ENCODE peak calls at places on chromosomes 5 and 9, in six cellular contexts. H is fibroblast of pulmonary artery, W is breast epithelium, U is cardiac fibroblast, P is dorsolateral prefrontal cortex, I is Caco-2. B is an unnamed sample.

GRCh38 chr5:73103885-73104284 is 16.5 kb upstream of the TMEM171 start:
- DNase-seq in H (no peak), W (no peak), U (no peak), P (no peak), I (no peak), B (no peak)

GRCh38 chr5:156534906-156535305 is 207.9 kb downstream of the SGCD start:
- DNase-seq in H (no peak), W (no peak), U (no peak), P (no peak), I (no peak), B (no peak)

GRCh38 chr9:134564431-134565170 is 77.0 kb upstream of the COL5A1 start:
- DNase-seq in H (peak), W (no peak), U (peak), P (no peak), I (no peak), B (peak)

GRCh38 chr9:4591123-4591500 is 71.0 kb upstream of the PLPP6 start:
- DNase-seq in H (peak), W (no peak), U (no peak), P (no peak), I (no peak), B (no peak)

GRCh38 chr9:6014668-6015270 is 655 bp downstream of the RANBP6 start:
- DNase-seq in H (peak), W (no peak), U (peak), P (no peak), I (no peak), B (peak)

GRCh38 chr9:126781717-126782388 is 23.0 kb upstream of the ZBTB43 start:
- DNase-seq in H (peak), W (peak), U (peak), P (peak), I (peak), B (peak)

GRCh38 chr5:165573445-165573844 is 2068.0 kb downstream of the MAT2B start:
- DNase-seq in H (no peak), W (no peak), U (no peak), P (no peak), I (no peak), B (no peak)

GRCh38 chr5:134026521-134027202 is 21.9 kb upstream of the VDAC1 start:
- DNase-seq in H (peak), W (peak), U (peak), P (no peak), I (peak), B (peak)

GRCh38 chr9:101536351-101536750 is 2.7 kb downstream of the RNF20 start:
- DNase-seq in H (peak), W (no peak), U (peak), P (no peak), I (no peak), B (peak)

GRCh38 chr9:131693163-131693562 is 46.7 kb downstream of the RAPGEF1 start:
- DNase-seq in H (no peak), W (no peak), U (no peak), P (no peak), I (no peak), B (no peak)

GRCh38 chr9:117293199-117294114 is 121.4 kb downstream of the ASTN2 start:
- DNase-seq in H (no peak), W (no peak), U (no peak), P (peak), I (no peak), B (no peak)

GRCh38 chr9:121699271-121700164 is 48.1 kb downstream of the DAB2IP start:
- DNase-seq in H (peak), W (peak), U (peak), P (no peak), I (peak), B (peak)

GRCh38 chr9:74497750-74498615 is 848 bp downstream of the RORB start:
- DNase-seq in H (peak), W (no peak), U (peak), P (peak), I (no peak), B (peak)

GRCh38 chr5:150434502-150434901 is 15.0 kb downstream of the RPS14 start:
- DNase-seq in H (peak), W (peak), U (peak), P (no peak), I (no peak), B (peak)

GRCh38 chr5:116271432-116271831 is 186.6 kb downstream of the COMMD10 start:
- DNase-seq in H (peak), W (no peak), U (peak), P (no peak), I (no peak), B (peak)

GRCh38 chr5:147731708-147732551 is 50.6 kb downstream of the JAKMIP2 start:
- DNase-seq in H (no peak), W (no peak), U (no peak), P (no peak), I (no peak), B (no peak)

GRCh38 chr5:120446896-120447295 is 17.2 kb upstream of the PRR16 start:
- DNase-seq in H (no peak), W (no peak), U (peak), P (no peak), I (no peak), B (peak)

GRCh38 chr9:135214706-135215105 is 127.2 kb downstream of the OLFM1 start:
- DNase-seq in H (no peak), W (no peak), U (no peak), P (no peak), I (no peak), B (no peak)

GRCh38 chr9:104068546-104068945 is 25.6 kb upstream of the SMC2 start:
- DNase-seq in H (peak), W (no peak), U (peak), P (no peak), I (no peak), B (peak)

GRCh38 chr9:7045361-7045760 is 287.6 kb downstream of the KDM4C start:
- DNase-seq in H (peak), W (no peak), U (peak), P (no peak), I (no peak), B (peak)

GRCh38 chr5:20601678-20602100 is 613.7 kb upstream of the CDH18 start:
- DNase-seq in H (peak), W (no peak), U (peak), P (no peak), I (peak), B (no peak)

GRCh38 chr5:7886849-7887460 is 18.0 kb downstream of the MTRR start:
- DNase-seq in H (peak), W (no peak), U (peak), P (no peak), I (no peak), B (peak)

GRCh38 chr5:73540192-73540591 is 25.2 kb downstream of the ANKRA2 start:
- DNase-seq in H (peak), W (no peak), U (peak), P (no peak), I (no peak), B (no peak)

GRCh38 chr9:89476546-89476945 is 21.4 kb downstream of the SEMA4D start:
- DNase-seq in H (no peak), W (no peak), U (no peak), P (no peak), I (no peak), B (no peak)

GRCh38 chr5:36027066-36027465 is 35.9 kb upstream of the UGT3A1 start:
- DNase-seq in H (no peak), W (no peak), U (no peak), P (no peak), I (no peak), B (no peak)

GRCh38 chr5:45512521-45512920 is 183.7 kb downstream of the HCN1 start:
- DNase-seq in H (peak), W (no peak), U (no peak), P (no peak), I (no peak), B (no peak)

GRCh38 chr9:110111868-110112267 is 96.1 kb downstream of the C9orf152 start:
- DNase-seq in H (no peak), W (no peak), U (no peak), P (no peak), I (peak), B (no peak)

GRCh38 chr5:65186646-65187227 is 295.0 kb downstream of the ADAMTS6 start:
- DNase-seq in H (peak), W (no peak), U (peak), P (no peak), I (no peak), B (no peak)

GRCh38 chr9:96554801-96555566 is 64.7 kb downstream of the CDC14B start:
- DNase-seq in H (peak), W (no peak), U (peak), P (no peak), I (no peak), B (peak)

GRCh38 chr9:22307013-22307711 is 139.5 kb upstream of the DMRTA1 start:
- DNase-seq in H (peak), W (no peak), U (peak), P (no peak), I (peak), B (peak)

GRCh38 chr9:123267481-123268239 is 726 bp downstream of the STRBP start:
- DNase-seq in H (no peak), W (no peak), U (no peak), P (no peak), I (peak), B (no peak)

GRCh38 chr5:171874210-171874609 is 88.6 kb downstream of the SMIM23 start:
- DNase-seq in H (peak), W (no peak), U (peak), P (no peak), I (no peak), B (peak)

GRCh38 chr5:172540099-172540870 is 86.0 kb upstream of the SH3PXD2B start:
- DNase-seq in H (no peak), W (peak), U (no peak), P (no peak), I (no peak), B (no peak)

GRCh38 chr9:133044661-133045060 is 13.9 kb downstream of the GTF3C5 start:
- DNase-seq in H (no peak), W (no peak), U (no peak), P (no peak), I (no peak), B (no peak)

GRCh38 chr5:109410389-109411174 is 808 bp upstream of the PJA2 start:
- DNase-seq in H (peak), W (peak), U (peak), P (peak), I (peak), B (peak)

GRCh38 chr5:109409061-109409843 is 522 bp downstream of the PJA2 start:
- DNase-seq in H (peak), W (peak), U (peak), P (peak), I (peak), B (peak)

GRCh38 chr5:109411175-109411514 is 1.4 kb upstream of the PJA2 start:
- DNase-seq in H (no peak), W (no peak), U (no peak), P (no peak), I (no peak), B (no peak)

GRCh38 chr5:109411627-109412026 is 1.9 kb upstream of the PJA2 start:
- DNase-seq in H (peak), W (no peak), U (peak), P (no peak), I (no peak), B (peak)

GRCh38 chr5:109409844-109410388 is at the start of gene PJA2:
- DNase-seq in H (peak), W (peak), U (peak), P (peak), I (peak), B (peak)
- TF ChIP-seq CTCF in H (peak), W (peak), U (peak), P (peak), I (peak), B (peak)

GRCh38 chr9:16267336-16268036 is 603.0 kb downstream of the BNC2 start:
- DNase-seq in H (peak), W (no peak), U (peak), P (no peak), I (no peak), B (peak)
- H3K4me3 ChIP-seq in H (peak), W (peak), U (no peak), P (no peak), I (no peak), B (peak)

GRCh38 chr9:124419832-124420489 is 4.7 kb upstream of the PSMB7 start:
- DNase-seq in H (no peak), W (no peak), U (no peak), P (no peak), I (no peak), B (no peak)
- TF ChIP-seq CTCF in H (no peak), W (no peak), U (no peak), P (no peak), I (no peak), B (no peak)

DNA sequence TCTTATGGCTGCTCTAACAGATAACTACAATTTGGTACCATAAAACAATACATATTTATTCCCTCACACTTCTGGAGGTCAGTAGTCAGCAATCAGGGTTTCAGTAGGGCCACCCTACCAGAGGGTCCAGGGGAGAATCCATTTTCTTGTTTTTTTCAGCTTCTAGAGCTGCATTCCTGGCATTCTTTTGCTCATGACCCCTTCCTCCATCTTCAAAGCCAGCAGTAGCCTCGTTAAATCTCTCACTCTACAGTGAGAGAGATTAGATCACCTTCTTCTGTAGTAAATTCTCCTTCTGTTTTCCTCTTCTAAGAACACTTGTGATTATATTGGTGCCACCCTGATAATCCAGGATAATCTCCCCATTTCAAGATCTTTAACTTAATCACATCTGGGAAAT is 187.4 kb downstream of the RFK start:
- DNase-seq in H (no peak), W (no peak), U (no peak), P (no peak), I (no peak), B (no peak)
- H3K4me3 ChIP-seq in H (no peak), W (no peak), U (no peak), P (no peak), I (no peak), B (no peak)

GRCh38 chr5:61277190-61277589 is 54.9 kb upstream of the ZSWIM6 start:
- DNase-seq in H (peak), W (no peak), U (peak), P (no peak), I (peak), B (peak)
- TF ChIP-seq CTCF in H (peak), W (no peak), U (peak), P (peak), I (peak), B (peak)